ENCODE peak calls at places on chromosomes 5 and 9, in five cellular contexts. Q is lung; M is CD8-positive, alpha-beta memory T cell; Y is adrenal gland; R is fibroblast of lung. K is an unnamed sample.

GRCh38 chr9:93965830-93966577 is 10.8 kb upstream of the BARX1 start:
- DNase-seq in Q (no peak), M (no peak), Y (no peak), R (no peak), K (peak; percentile 28)

GRCh38 chr5:143968071-143968878 is 156.3 kb downstream of the HMHB1 start:
- DNase-seq in Q (no peak), M (no peak), Y (no peak), R (peak; percentile 72), K (no peak)

GRCh38 chr9:33101104-33101951 is 24.9 kb upstream of the SMU1 start:
- DNase-seq in Q (no peak), M (no peak), Y (peak; percentile 88), R (peak; percentile 77), K (no peak)

GRCh38 chr9:89454498-89455355 is 43.2 kb downstream of the SEMA4D start:
- DNase-seq in Q (no peak), M (no peak), Y (no peak), R (no peak), K (no peak)

GRCh38 chr5:33457124-33457523 is 16.4 kb downstream of the TARS1 start:
- DNase-seq in Q (no peak), M (no peak), Y (no peak), R (peak; percentile 12), K (no peak)

GRCh38 chr5:149426931-149427330 is 47.8 kb upstream of the IL17B start:
- DNase-seq in Q (no peak), M (no peak), Y (no peak), R (peak; percentile 73), K (no peak)

GRCh38 chr9:14296462-14296861 is 17.5 kb downstream of the NFIB start:
- DNase-seq in Q (no peak), M (no peak), Y (no peak), R (no peak), K (peak; percentile 67)

GRCh38 chr5:89929834-89930233 is 479.7 kb downstream of the CETN3 start:
- DNase-seq in Q (no peak), M (no peak), Y (no peak), R (peak; percentile 13), K (no peak)

GRCh38 chr5:87829214-87829551 is 416.5 kb upstream of the CCNH start:
- DNase-seq in Q (peak; percentile 44), M (no peak), Y (peak; percentile 81), R (peak; percentile 93), K (peak; percentile 56)

GRCh38 chr9:113776194-113776593 is 99.9 kb upstream of the ZNF618 start:
- DNase-seq in Q (no peak), M (no peak), Y (no peak), R (no peak), K (no peak)

GRCh38 chr9:128470560-128470959 is 14.8 kb downstream of the ODF2 start:
- DNase-seq in Q (no peak), M (no peak), Y (no peak), R (peak; percentile 54), K (no peak)

GRCh38 chr5:10528056-10528816 is 35.6 kb upstream of the ANKRD33B start:
- DNase-seq in Q (no peak), M (no peak), Y (no peak), R (peak; percentile 35), K (no peak)

GRCh38 chr9:113299800-113300292 is 3.3 kb downstream of the RNF183 start:
- DNase-seq in Q (peak; percentile 32), M (no peak), Y (peak; percentile 31), R (no peak), K (no peak)

GRCh38 chr5:109756543-109757186 is 66.9 kb downstream of the MAN2A1 start:
- DNase-seq in Q (no peak), M (no peak), Y (no peak), R (no peak), K (no peak)

GRCh38 chr9:94610181-94610591 is 16.6 kb upstream of the FBP2 start:
- DNase-seq in Q (no peak), M (no peak), Y (no peak), R (no peak), K (no peak)

GRCh38 chr5:41843456-41844112 is 26.6 kb downstream of the OXCT1 start:
- DNase-seq in Q (no peak), M (no peak), Y (peak; percentile 50), R (peak; percentile 49), K (no peak)

GRCh38 chr9:123550012-123550411 is 194.0 kb downstream of the CRB2 start:
- DNase-seq in Q (no peak), M (no peak), Y (no peak), R (no peak), K (no peak)

GRCh38 chr5:44943637-44944036 is 134.9 kb downstream of the MRPS30 start:
- DNase-seq in Q (no peak), M (no peak), Y (no peak), R (no peak), K (no peak)

GRCh38 chr5:178996156-178996555 is 1.0 kb upstream of the GRM6 start:
- DNase-seq in Q (no peak), M (no peak), Y (no peak), R (no peak), K (no peak)

GRCh38 chr5:124651663-124652513 is 94.6 kb downstream of the ZNF608 start:
- DNase-seq in Q (peak; percentile 79), M (no peak), Y (peak; percentile 76), R (peak; percentile 82), K (peak; percentile 91)

GRCh38 chr9:17116400-17116837 is 18.4 kb upstream of the CNTLN start:
- DNase-seq in Q (no peak), M (no peak), Y (no peak), R (peak; percentile 33), K (no peak)

GRCh38 chr9:32344551-32345182 is 39.8 kb upstream of the ACO1 start:
- DNase-seq in Q (no peak), M (no peak), Y (no peak), R (no peak), K (no peak)

GRCh38 chr9:70901013-70901412 is 220.4 kb downstream of the TRPM3 start:
- DNase-seq in Q (no peak), M (no peak), Y (no peak), R (peak; percentile 3), K (no peak)

DNA sequence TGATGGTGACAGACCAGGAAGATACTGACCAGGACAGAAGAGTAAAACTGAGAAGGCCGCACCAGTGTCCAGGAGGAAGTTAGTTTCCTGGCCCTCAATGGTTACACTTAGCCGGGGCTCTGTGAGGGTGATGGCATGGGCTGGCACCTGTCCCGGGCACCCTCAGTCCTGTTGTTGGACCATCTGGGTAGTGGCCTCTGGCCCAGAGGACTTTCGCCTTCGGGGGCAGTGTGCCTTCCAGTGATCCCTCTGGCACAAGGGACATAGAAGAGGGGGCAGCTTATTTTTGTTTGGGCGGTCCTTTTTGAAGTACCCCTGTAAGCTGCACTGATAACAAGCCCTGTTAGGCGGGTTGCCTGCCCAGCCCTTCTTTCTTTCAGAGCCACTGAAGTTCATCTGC is 1108.6 kb downstream of the TAF11L14 start:
- DNase-seq in Q (no peak), M (no peak), Y (no peak), R (no peak), K (no peak)
- H3K4me1 ChIP-seq in Q (no peaks in the 10 kb centered on the region), M (peaks cover 55% of the 10 kb centered on the region), Y (no peaks in the 10 kb centered on the region), R (no peaks in the 10 kb centered on the region), K (no peaks in the 10 kb centered on the region)

DNA sequence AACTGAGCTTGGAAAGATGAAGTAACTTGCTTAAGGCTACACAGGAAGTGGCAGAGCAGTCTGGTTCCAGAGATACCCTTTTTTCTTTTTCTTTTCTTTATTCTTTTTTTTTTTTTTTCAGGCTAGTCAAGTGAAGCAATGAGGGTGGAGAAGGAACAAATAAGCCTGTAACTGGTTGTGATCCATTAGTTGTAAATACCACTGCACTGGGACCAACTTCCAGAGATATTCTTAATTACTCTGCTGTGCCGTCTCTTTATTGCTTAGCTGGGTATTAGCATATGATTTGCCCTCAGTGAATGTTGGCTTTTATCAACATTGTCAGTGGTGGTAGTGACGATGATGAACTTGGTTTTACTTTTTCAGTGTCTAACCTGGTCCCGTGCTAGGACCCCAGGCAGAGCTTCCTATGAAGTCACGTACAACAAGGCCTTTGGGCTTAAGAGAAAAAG is 26.7 kb downstream of the LNPEP start:
- DNase-seq in Q (no peak), M (no peak), Y (no peak), R (no peak), K (no peak)
- H3K4me1 ChIP-seq in Q (peaks cover 20% of the 10 kb centered on the region), M (peaks cover 77% of the 10 kb centered on the region), Y (peaks cover 12% of the 10 kb centered on the region), R (peaks cover 6% of the 10 kb centered on the region), K (peaks cover 11% of the 10 kb centered on the region)

DNA sequence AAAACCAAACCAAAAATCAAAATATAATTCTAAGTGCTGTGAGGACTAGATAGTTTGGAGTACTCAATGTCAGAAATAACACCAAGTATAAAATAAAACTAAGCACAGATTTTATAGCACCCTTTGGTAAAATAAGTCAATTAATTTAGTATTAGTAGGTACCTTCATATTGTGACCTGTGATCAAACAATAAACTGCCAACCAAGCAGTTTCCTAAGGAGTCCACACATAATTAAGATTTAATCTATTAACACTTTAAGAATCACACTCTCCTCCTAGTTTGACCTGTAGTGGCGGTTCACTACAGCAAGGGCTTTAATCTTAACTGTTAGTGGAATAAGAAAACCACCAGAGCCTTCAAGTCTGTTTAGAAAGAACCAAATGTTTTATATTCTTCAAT is 2.8 kb downstream of the HNRNPK start:
- DNase-seq in Q (no peak), M (no peak), Y (no peak), R (no peak), K (no peak)
- H3K4me1 ChIP-seq in Q (peaks cover 3% of the 10 kb centered on the region), M (peaks cover 59% of the 10 kb centered on the region), Y (peaks cover 18% of the 10 kb centered on the region), R (peaks cover 8% of the 10 kb centered on the region), K (peaks cover 56% of the 10 kb centered on the region)

GRCh38 chr5:141517902-141518610 is 29.2 kb downstream of the PCDHGC5 start:
- DNase-seq in Q (no peak), M (no peak), Y (no peak), R (no peak), K (no peak)

GRCh38 chr5:141521244-141521781 is 32.4 kb downstream of the PCDHGC5 start:
- DNase-seq in Q (no peak), M (no peak), Y (peak; percentile 57), R (peak; percentile 100), K (peak; percentile 74)

GRCh38 chr5:141517321-141517720 is 28.4 kb downstream of the PCDHGC5 start:
- DNase-seq in Q (no peak), M (no peak), Y (no peak), R (no peak), K (no peak)

GRCh38 chr5:141518616-141519015 is 29.7 kb downstream of the PCDHGC5 start:
- DNase-seq in Q (no peak), M (no peak), Y (no peak), R (no peak), K (no peak)

GRCh38 chr5:141519605-141520288 is 30.9 kb downstream of the PCDHGC5 start:
- DNase-seq in Q (no peak), M (no peak), Y (no peak), R (no peak), K (no peak)
- H3K4me1 ChIP-seq in Q (peaks cover 26% of the 10 kb centered on the region), M (peaks cover 3% of the 10 kb centered on the region), Y (peaks cover 28% of the 10 kb centered on the region), R (peaks cover 67% of the 10 kb centered on the region), K (peaks cover 48% of the 10 kb centered on the region)

GRCh38 chr9:36864491-36865410 is 169.3 kb downstream of the PAX5 start:
- DNase-seq in Q (no peak), M (no peak), Y (no peak), R (no peak), K (no peak)
- H3K4me1 ChIP-seq in Q (no peaks in the 10 kb centered on the region), M (no peaks in the 10 kb centered on the region), Y (no peaks in the 10 kb centered on the region), R (no peaks in the 10 kb centered on the region), K (no peaks in the 10 kb centered on the region)